ENCODE peak calls at places on chromosomes 4 and X, in eight cellular contexts. One of them, this sample, is unnamed.

GRCh38 chrX:111262086-111262485 is 8.2 kb downstream of the CAPN6 start:
- DNase-seq in lower lobe of right lung: no peak
- DNase-seq in esophagus squamous epithelium: no peak
- DNase-seq in right atrium auricular region: no peak
- DNase-seq in heart left ventricle: no peak
- DNase-seq in sigmoid colon: no peak
- DNase-seq in transverse colon: no peak
- DNase-seq in cardiac muscle cell: no peak
- DNase-seq in this sample: no peak

GRCh38 chrX:119477812-119478232 is 9.6 kb downstream of the SLC25A5 start:
- DNase-seq in lower lobe of right lung: no peak
- DNase-seq in esophagus squamous epithelium: no peak
- DNase-seq in right atrium auricular region: no peak
- DNase-seq in heart left ventricle: no peak
- DNase-seq in sigmoid colon: no peak
- DNase-seq in transverse colon: peak; percentile 54
- DNase-seq in cardiac muscle cell: peak; percentile 91
- DNase-seq in this sample: no peak

GRCh38 chr4:72313121-72313520 is 255.9 kb downstream of the ADAMTS3 start:
- DNase-seq in lower lobe of right lung: no peak
- DNase-seq in esophagus squamous epithelium: no peak
- DNase-seq in right atrium auricular region: no peak
- DNase-seq in heart left ventricle: no peak
- DNase-seq in sigmoid colon: no peak
- DNase-seq in transverse colon: no peak
- DNase-seq in cardiac muscle cell: no peak
- DNase-seq in this sample: no peak

GRCh38 chr4:103075435-103075893 is 1.1 kb downstream of the SLC9B2 start:
- DNase-seq in lower lobe of right lung: no peak
- DNase-seq in esophagus squamous epithelium: no peak
- DNase-seq in right atrium auricular region: no peak
- DNase-seq in heart left ventricle: no peak
- DNase-seq in sigmoid colon: no peak
- DNase-seq in transverse colon: no peak
- DNase-seq in cardiac muscle cell: peak; percentile 34
- DNase-seq in this sample: no peak

GRCh38 chr4:107349266-107349665 is 313.2 kb upstream of the DKK2 start:
- DNase-seq in lower lobe of right lung: no peak
- DNase-seq in esophagus squamous epithelium: no peak
- DNase-seq in right atrium auricular region: no peak
- DNase-seq in heart left ventricle: no peak
- DNase-seq in sigmoid colon: no peak
- DNase-seq in transverse colon: no peak
- DNase-seq in cardiac muscle cell: peak; percentile 2
- DNase-seq in this sample: no peak

GRCh38 chrX:42089014-42089413 is 165.7 kb upstream of the CASK start:
- DNase-seq in lower lobe of right lung: no peak
- DNase-seq in esophagus squamous epithelium: no peak
- DNase-seq in right atrium auricular region: no peak
- DNase-seq in heart left ventricle: no peak
- DNase-seq in sigmoid colon: no peak
- DNase-seq in transverse colon: no peak
- DNase-seq in cardiac muscle cell: no peak
- DNase-seq in this sample: no peak

GRCh38 chrX:103586314-103586646 is 965 bp downstream of the TCEAL4 start:
- DNase-seq in lower lobe of right lung: peak; percentile 40
- DNase-seq in esophagus squamous epithelium: no peak
- DNase-seq in right atrium auricular region: no peak
- DNase-seq in heart left ventricle: peak; percentile 30
- DNase-seq in sigmoid colon: no peak
- DNase-seq in transverse colon: no peak
- DNase-seq in cardiac muscle cell: peak; percentile 52
- DNase-seq in this sample: peak; percentile 32

GRCh38 chrX:55006827-55007621 is 6.9 kb downstream of the APEX2 start:
- DNase-seq in lower lobe of right lung: no peak
- DNase-seq in esophagus squamous epithelium: no peak
- DNase-seq in right atrium auricular region: no peak
- DNase-seq in heart left ventricle: no peak
- DNase-seq in sigmoid colon: no peak
- DNase-seq in transverse colon: no peak
- DNase-seq in cardiac muscle cell: no peak
- DNase-seq in this sample: no peak

GRCh38 chr4:153792007-153792892 is 3.4 kb upstream of the SFRP2 start:
- DNase-seq in lower lobe of right lung: peak; percentile 64
- DNase-seq in esophagus squamous epithelium: no peak
- DNase-seq in right atrium auricular region: peak; percentile 75
- DNase-seq in heart left ventricle: no peak
- DNase-seq in sigmoid colon: peak; percentile 84
- DNase-seq in transverse colon: peak; percentile 49
- DNase-seq in cardiac muscle cell: peak; percentile 25
- DNase-seq in this sample: peak; percentile 88

GRCh38 chr4:56410247-56410646 is 23.0 kb upstream of the AASDH start:
- DNase-seq in lower lobe of right lung: no peak
- DNase-seq in esophagus squamous epithelium: no peak
- DNase-seq in right atrium auricular region: no peak
- DNase-seq in heart left ventricle: no peak
- DNase-seq in sigmoid colon: no peak
- DNase-seq in transverse colon: peak; percentile 17
- DNase-seq in cardiac muscle cell: peak; percentile 98
- DNase-seq in this sample: peak; percentile 76

GRCh38 chr4:10106421-10107039 is 10.1 kb downstream of the WDR1 start:
- DNase-seq in lower lobe of right lung: no peak
- DNase-seq in esophagus squamous epithelium: no peak
- DNase-seq in right atrium auricular region: peak; percentile 97
- DNase-seq in heart left ventricle: peak; percentile 81
- DNase-seq in sigmoid colon: peak; percentile 94
- DNase-seq in transverse colon: peak; percentile 62
- DNase-seq in cardiac muscle cell: peak; percentile 95
- DNase-seq in this sample: peak; percentile 86

GRCh38 chr4:10104991-10105276 is 11.7 kb downstream of the WDR1 start:
- DNase-seq in lower lobe of right lung: no peak
- DNase-seq in esophagus squamous epithelium: no peak
- DNase-seq in right atrium auricular region: no peak
- DNase-seq in heart left ventricle: no peak
- DNase-seq in sigmoid colon: no peak
- DNase-seq in transverse colon: no peak
- DNase-seq in cardiac muscle cell: no peak
- DNase-seq in this sample: no peak

GRCh38 chr4:10104211-10104990 is 12.2 kb downstream of the WDR1 start:
- DNase-seq in lower lobe of right lung: no peak
- DNase-seq in esophagus squamous epithelium: no peak
- DNase-seq in right atrium auricular region: no peak
- DNase-seq in heart left ventricle: no peak
- DNase-seq in sigmoid colon: no peak
- DNase-seq in transverse colon: no peak
- DNase-seq in cardiac muscle cell: peak; percentile 30
- DNase-seq in this sample: no peak

GRCh38 chr4:10105920-10106319 is 10.7 kb downstream of the WDR1 start:
- DNase-seq in lower lobe of right lung: no peak
- DNase-seq in esophagus squamous epithelium: no peak
- DNase-seq in right atrium auricular region: no peak
- DNase-seq in heart left ventricle: no peak
- DNase-seq in sigmoid colon: no peak
- DNase-seq in transverse colon: no peak
- DNase-seq in cardiac muscle cell: no peak
- DNase-seq in this sample: no peak

DNA sequence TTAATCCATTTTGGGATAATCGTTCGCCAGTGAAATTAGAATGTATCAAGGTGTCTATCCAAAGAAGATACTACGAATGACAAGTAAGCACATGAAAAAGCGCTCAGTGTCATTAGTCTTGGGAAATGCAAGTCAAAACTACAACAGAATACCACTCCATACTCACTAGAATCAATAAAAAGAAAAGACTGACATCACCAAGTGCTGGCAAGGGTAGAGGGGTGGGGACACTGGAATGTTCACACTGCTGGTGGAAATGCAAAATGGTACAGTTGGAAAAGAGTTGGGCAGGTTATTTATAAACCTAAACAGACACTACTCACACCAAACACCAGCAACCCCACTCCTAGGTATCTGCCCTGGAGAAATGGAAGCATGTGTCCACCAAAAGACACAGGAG is 11.2 kb downstream of the WDR1 start:
- DNase-seq in lower lobe of right lung: no peak
- DNase-seq in esophagus squamous epithelium: no peak
- DNase-seq in right atrium auricular region: no peak
- DNase-seq in heart left ventricle: no peak
- DNase-seq in sigmoid colon: no peak
- DNase-seq in transverse colon: no peak
- DNase-seq in cardiac muscle cell: no peak
- DNase-seq in this sample: no peak
- H3K4me1 ChIP-seq in lower lobe of right lung: peaks cover 85% of the 10 kb centered on the region
- H3K4me1 ChIP-seq in esophagus squamous epithelium: peaks cover 100% of the 10 kb centered on the region
- H3K4me1 ChIP-seq in right atrium auricular region: no peaks in the 10 kb centered on the region
- H3K4me1 ChIP-seq in heart left ventricle: peaks cover 89% of the 10 kb centered on the region
- H3K4me1 ChIP-seq in sigmoid colon: peaks cover 100% of the 10 kb centered on the region
- H3K4me1 ChIP-seq in transverse colon: peaks cover 99% of the 10 kb centered on the region
- H3K4me1 ChIP-seq in cardiac muscle cell: peaks cover 89% of the 10 kb centered on the region
- H3K4me1 ChIP-seq in this sample: peaks cover 16% of the 10 kb centered on the region

DNA sequence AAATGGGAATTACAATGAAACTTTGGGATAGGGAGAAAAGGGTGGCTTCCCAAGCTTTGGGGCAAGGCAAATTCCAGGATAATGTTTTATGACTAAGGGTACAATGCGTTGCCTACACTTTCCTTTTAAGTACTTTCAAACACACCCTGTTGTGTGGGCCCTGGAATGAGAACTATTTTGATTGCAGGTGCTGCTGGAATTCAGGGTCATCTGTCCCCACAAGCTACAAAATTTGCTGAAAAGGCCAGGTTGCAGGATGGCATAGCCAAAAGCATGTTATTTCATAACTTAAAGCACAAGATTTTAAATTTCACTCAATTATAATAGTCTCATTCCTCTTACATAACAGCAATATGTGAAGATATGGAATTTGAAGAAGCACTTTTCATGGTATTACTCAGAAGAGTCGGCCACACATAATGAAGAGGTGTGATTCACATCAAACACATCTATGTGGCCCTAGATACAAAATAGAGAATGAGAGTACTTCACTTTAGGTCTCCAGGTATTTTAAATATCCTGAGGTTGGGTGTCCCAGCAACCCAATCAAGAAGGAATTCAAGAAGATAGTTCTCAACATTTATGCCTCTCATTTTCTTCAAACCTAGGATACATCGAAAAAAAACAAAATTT is 89.3 kb downstream of the APBB2 start:
- DNase-seq in lower lobe of right lung: no peak
- DNase-seq in esophagus squamous epithelium: no peak
- DNase-seq in right atrium auricular region: no peak
- DNase-seq in heart left ventricle: no peak
- DNase-seq in sigmoid colon: no peak
- DNase-seq in transverse colon: no peak
- DNase-seq in cardiac muscle cell: no peak
- DNase-seq in this sample: no peak
- H3K27ac ChIP-seq in lower lobe of right lung: peak overlapping the region; percentile 70
- H3K27ac ChIP-seq in esophagus squamous epithelium: no peak overlapping the region
- H3K27ac ChIP-seq in right atrium auricular region: no peak overlapping the region
- H3K27ac ChIP-seq in heart left ventricle: no peak overlapping the region
- H3K27ac ChIP-seq in sigmoid colon: peak overlapping the region; percentile 56
- H3K27ac ChIP-seq in transverse colon: no peak overlapping the region
- H3K27ac ChIP-seq in cardiac muscle cell: no peak overlapping the region
- H3K27ac ChIP-seq in this sample: no peak overlapping the region

GRCh38 chr4:148216321-148216720 is 225.9 kb downstream of the NR3C2 start:
- DNase-seq in lower lobe of right lung: no peak
- DNase-seq in esophagus squamous epithelium: no peak
- DNase-seq in right atrium auricular region: no peak
- DNase-seq in heart left ventricle: no peak
- DNase-seq in sigmoid colon: no peak
- DNase-seq in transverse colon: no peak
- DNase-seq in cardiac muscle cell: no peak
- DNase-seq in this sample: no peak
- H3K4me3 ChIP-seq in lower lobe of right lung: no peak overlapping the region
- H3K4me3 ChIP-seq in esophagus squamous epithelium: no peak overlapping the region
- H3K4me3 ChIP-seq in right atrium auricular region: no peak overlapping the region
- H3K4me3 ChIP-seq in heart left ventricle: no peak overlapping the region
- H3K4me3 ChIP-seq in sigmoid colon: no peak overlapping the region
- H3K4me3 ChIP-seq in transverse colon: no peak overlapping the region
- H3K4me3 ChIP-seq in cardiac muscle cell: no peak overlapping the region
- H3K4me3 ChIP-seq in this sample: no peak overlapping the region

DNA sequence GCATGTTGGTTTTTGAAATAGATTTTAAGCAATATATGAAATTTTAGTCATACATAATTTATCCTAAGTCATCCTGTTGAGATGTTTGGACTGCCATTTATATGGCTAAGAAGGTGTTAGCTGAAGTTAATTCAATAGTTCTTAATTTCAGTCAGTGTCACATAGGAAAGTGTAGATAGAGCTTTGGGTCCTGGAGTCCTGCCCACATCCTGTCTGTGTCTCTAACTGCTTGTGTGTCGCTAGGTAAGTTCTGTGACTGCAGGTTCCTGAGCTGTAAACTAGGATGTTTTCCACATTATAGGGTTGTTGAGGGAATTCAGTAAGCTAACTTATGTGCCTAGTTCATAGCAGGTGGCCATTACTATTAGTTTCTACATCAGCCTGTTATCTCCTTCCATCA is 20.7 kb downstream of the OFD1 start:
- DNase-seq in lower lobe of right lung: no peak
- DNase-seq in esophagus squamous epithelium: no peak
- DNase-seq in right atrium auricular region: no peak
- DNase-seq in heart left ventricle: no peak
- DNase-seq in sigmoid colon: no peak
- DNase-seq in transverse colon: no peak
- DNase-seq in cardiac muscle cell: no peak
- DNase-seq in this sample: no peak
- H3K4me1 ChIP-seq in lower lobe of right lung: no peaks in the 10 kb centered on the region
- H3K4me1 ChIP-seq in esophagus squamous epithelium: no peaks in the 10 kb centered on the region
- H3K4me1 ChIP-seq in right atrium auricular region: no peaks in the 10 kb centered on the region
- H3K4me1 ChIP-seq in heart left ventricle: no peaks in the 10 kb centered on the region
- H3K4me1 ChIP-seq in sigmoid colon: peaks cover 14% of the 10 kb centered on the region
- H3K4me1 ChIP-seq in transverse colon: no peaks in the 10 kb centered on the region
- H3K4me1 ChIP-seq in cardiac muscle cell: peaks cover 1% of the 10 kb centered on the region
- H3K4me1 ChIP-seq in this sample: no peaks in the 10 kb centered on the region

DNA sequence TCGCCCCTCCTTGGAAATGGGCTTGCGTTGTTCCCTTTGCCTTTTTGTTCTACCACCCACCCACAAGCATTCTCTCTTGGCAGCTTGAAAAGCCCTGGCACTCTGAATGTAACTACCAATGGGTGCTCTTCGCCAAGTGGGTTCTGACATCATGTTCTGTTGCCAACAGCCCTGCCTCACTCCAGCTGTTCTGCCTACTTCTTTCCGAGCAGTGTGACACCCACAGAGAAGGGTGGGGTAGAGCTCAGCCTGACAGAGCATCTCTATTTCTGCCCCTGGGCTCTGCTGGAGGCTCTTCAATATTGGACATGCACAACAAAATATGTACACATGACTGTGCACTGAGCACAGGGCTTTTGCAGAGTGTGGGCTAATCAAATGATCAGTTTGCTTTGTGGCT is 15.6 kb upstream of the EXOSC9 start:
- DNase-seq in lower lobe of right lung: no peak
- DNase-seq in esophagus squamous epithelium: no peak
- DNase-seq in right atrium auricular region: no peak
- DNase-seq in heart left ventricle: no peak
- DNase-seq in sigmoid colon: peak; percentile 68
- DNase-seq in transverse colon: no peak
- DNase-seq in cardiac muscle cell: peak; percentile 74
- DNase-seq in this sample: no peak
- H3K27ac ChIP-seq in lower lobe of right lung: no peak overlapping the region
- H3K27ac ChIP-seq in esophagus squamous epithelium: no peak overlapping the region
- H3K27ac ChIP-seq in right atrium auricular region: no peak overlapping the region
- H3K27ac ChIP-seq in heart left ventricle: no peak overlapping the region
- H3K27ac ChIP-seq in sigmoid colon: peak overlapping the region; percentile 22
- H3K27ac ChIP-seq in transverse colon: no peak overlapping the region
- H3K27ac ChIP-seq in cardiac muscle cell: no peak overlapping the region
- H3K27ac ChIP-seq in this sample: no peak overlapping the region

GRCh38 chr4:85953651-85954018 is 406.2 kb downstream of the MAPK10 start:
- DNase-seq in lower lobe of right lung: no peak
- DNase-seq in esophagus squamous epithelium: no peak
- DNase-seq in right atrium auricular region: no peak
- DNase-seq in heart left ventricle: no peak
- DNase-seq in sigmoid colon: no peak
- DNase-seq in transverse colon: no peak
- DNase-seq in cardiac muscle cell: peak; percentile 50
- DNase-seq in this sample: no peak
- H3K4me3 ChIP-seq in lower lobe of right lung: no peak overlapping the region
- H3K4me3 ChIP-seq in esophagus squamous epithelium: no peak overlapping the region
- H3K4me3 ChIP-seq in right atrium auricular region: no peak overlapping the region
- H3K4me3 ChIP-seq in heart left ventricle: no peak overlapping the region
- H3K4me3 ChIP-seq in sigmoid colon: no peak overlapping the region
- H3K4me3 ChIP-seq in transverse colon: no peak overlapping the region
- H3K4me3 ChIP-seq in cardiac muscle cell: no peak overlapping the region
- H3K4me3 ChIP-seq in this sample: no peak overlapping the region